ENCODE peak calls at places on chromosomes 3 and 15, in four cellular contexts. A is endodermal cell; U is effector memory CD4-positive, alpha-beta T cell; J is kidney. N is an unnamed sample.

GRCh38 chr3:9088431-9089353 is 125.4 kb upstream of the RAD18 start:
- DNase-seq in A (peak), U (no peak), J (no peak), N (no peak)

GRCh38 chr3:149466192-149466591 is 8.3 kb upstream of the TM4SF4 start:
- DNase-seq in A (peak), U (no peak), J (no peak), N (peak)

GRCh38 chr3:177733233-177733632 is 536.0 kb upstream of the TBL1XR1 start:
- DNase-seq in A (no peak), U (no peak), J (no peak), N (no peak)

GRCh38 chr15:51327081-51327480 is 11.3 kb downstream of the CYP19A1 start:
- DNase-seq in A (no peak), U (no peak), J (no peak), N (no peak)

GRCh38 chr15:78853500-78853899 is 19.2 kb upstream of the MORF4L1 start:
- DNase-seq in A (no peak), U (no peak), J (no peak), N (no peak)

GRCh38 chr3:123068227-123069020 is 1.6 kb downstream of the PDIA5 start:
- DNase-seq in A (peak), U (no peak), J (no peak), N (peak)

GRCh38 chr3:114377426-114377825 is 83.6 kb downstream of the TIGIT start:
- DNase-seq in A (no peak), U (no peak), J (no peak), N (no peak)

GRCh38 chr15:71501344-71502128 is 308.8 kb upstream of the NR2E3 start:
- DNase-seq in A (no peak), U (no peak), J (no peak), N (no peak)

GRCh38 chr3:163953526-163953925 is 1124.8 kb downstream of the SI start:
- DNase-seq in A (peak), U (no peak), J (peak), N (no peak)

GRCh38 chr3:194140520-194141414 is 4.8 kb downstream of the HES1 start:
- DNase-seq in A (peak), U (no peak), J (peak), N (peak)

GRCh38 chr15:62935300-62936081 is 107.1 kb upstream of the TPM1 start:
- DNase-seq in A (no peak), U (no peak), J (no peak), N (no peak)

GRCh38 chr3:195031574-195032003 is 239.4 kb downstream of the XXYLT1 start:
- DNase-seq in A (peak), U (no peak), J (no peak), N (no peak)

GRCh38 chr3:73685061-73685460 is 60.3 kb upstream of the PDZRN3 start:
- DNase-seq in A (no peak), U (no peak), J (no peak), N (no peak)

GRCh38 chr3:132033471-132033870 is 1.3 kb downstream of the CPNE4 start:
- DNase-seq in A (peak), U (no peak), J (no peak), N (peak)

GRCh38 chr15:96356494-96357455 is 26.3 kb downstream of the NR2F2 start:
- DNase-seq in A (peak), U (peak), J (peak), N (peak)

GRCh38 chr15:52673312-52673711 is 5.9 kb downstream of the ATOSA start:
- DNase-seq in A (no peak), U (no peak), J (no peak), N (no peak)

GRCh38 chr15:77440378-77440999 is 19.8 kb downstream of the HMG20A start:
- DNase-seq in A (no peak), U (no peak), J (no peak), N (no peak)

GRCh38 chr3:72482589-72483249 is 365.5 kb downstream of the SHQ1 start:
- DNase-seq in A (peak), U (peak), J (peak), N (peak)
- H3K4me3 ChIP-seq in A (no peak), U (peak), J (peak), N (no peak)

GRCh38 chr3:143329567-143330164 is 210.1 kb downstream of the CHST2 start:
- DNase-seq in A (no peak), U (no peak), J (peak), N (peak)

GRCh38 chr3:143327388-143327787 is 207.8 kb downstream of the CHST2 start:
- DNase-seq in A (no peak), U (no peak), J (no peak), N (no peak)

GRCh38 chr3:143328459-143328858 is 208.9 kb downstream of the CHST2 start:
- DNase-seq in A (no peak), U (no peak), J (no peak), N (no peak)

GRCh38 chr3:143330316-143330868 is 210.8 kb downstream of the CHST2 start:
- DNase-seq in A (no peak), U (no peak), J (no peak), N (no peak)

DNA sequence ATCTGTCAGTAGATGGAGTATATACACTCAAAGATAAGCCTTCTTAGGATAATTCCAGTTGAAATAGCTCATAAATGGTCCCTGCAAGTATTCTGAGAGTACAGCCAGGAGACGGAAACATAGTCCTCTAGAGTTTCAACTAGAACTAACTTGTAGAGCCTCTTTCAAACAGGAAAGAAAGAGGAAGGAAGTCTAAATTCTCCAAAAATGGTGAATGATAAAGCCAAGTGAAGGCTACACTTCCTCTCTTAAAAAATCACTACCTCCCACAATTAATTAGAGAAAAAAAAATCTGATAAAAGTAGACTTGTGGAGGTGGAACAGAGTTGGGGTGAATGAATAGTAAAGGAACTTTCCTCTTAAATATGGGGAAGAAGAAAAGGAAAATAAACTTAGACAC is 207.4 kb downstream of the CHST2 start:
- DNase-seq in A (no peak), U (no peak), J (no peak), N (no peak)
- H3K4me3 ChIP-seq in A (no peak), U (no peak), J (no peak), N (no peak)

GRCh38 chr3:16173696-16174355 is 654 bp upstream of the GALNT15 start:
- DNase-seq in A (no peak), U (no peak), J (no peak), N (no peak)
- H3K4me3 ChIP-seq in A (no peak), U (no peak), J (no peak), N (no peak)

GRCh38 chr3:175214210-175214609 is 355.1 kb downstream of the NAALADL2 start:
- DNase-seq in A (no peak), U (no peak), J (no peak), N (no peak)
- H3K4me3 ChIP-seq in A (no peak), U (no peak), J (no peak), N (no peak)

DNA sequence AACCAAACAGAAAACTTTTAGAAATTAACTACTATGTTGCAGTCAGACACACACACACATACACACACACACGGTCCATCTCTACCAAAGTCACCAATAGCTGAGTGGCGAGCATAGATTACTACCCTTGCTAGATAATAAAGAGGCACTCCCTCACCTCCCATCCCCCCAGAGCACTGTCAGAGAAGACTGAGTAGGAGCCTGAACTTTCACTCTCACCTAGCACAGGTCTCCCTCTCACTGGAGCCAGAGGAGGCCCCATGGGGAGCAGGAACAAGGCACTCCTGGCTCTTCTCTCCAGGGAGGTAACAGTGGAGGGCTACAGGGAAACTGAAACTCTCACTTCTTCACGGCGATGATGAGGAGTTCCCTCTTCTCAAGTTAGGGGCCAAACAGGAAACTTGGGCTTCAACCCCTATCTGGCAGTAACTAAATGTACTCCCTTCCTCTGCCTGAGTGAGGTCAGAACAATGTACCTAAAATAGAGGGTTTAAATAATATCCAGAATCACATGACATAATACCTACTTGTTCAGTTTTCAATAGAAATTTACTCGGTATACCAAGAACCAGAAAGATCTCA is 975.3 kb upstream of the GBE1 start:
- DNase-seq in A (peak), U (no peak), J (no peak), N (no peak)
- H3K4me3 ChIP-seq in A (no peak), U (no peak), J (no peak), N (no peak)

GRCh38 chr15:40082195-40082868 is 26.3 kb downstream of the BMF start:
- DNase-seq in A (no peak), U (no peak), J (peak), N (no peak)
- H3K4me3 ChIP-seq in A (no peak), U (no peak), J (peak), N (no peak)

N was measured in H7.